ENCODE peak calls at places on chromosomes 2 and 18, in five cellular contexts. Q is mucosa of descending colon, R is psoas muscle, T is neural progenitor cell, C is bronchial epithelial cell. J is an unnamed sample.

GRCh38 chr18:73258375-73259087 is 390.7 kb upstream of the NETO1 start:
- DNase-seq in Q (no peak), R (no peak), T (no peak), C (no peak), J (no peak)

GRCh38 chr2:238334885-238335284 is 14.6 kb downstream of the TRAF3IP1 start:
- DNase-seq in Q (no peak), R (no peak), T (no peak), C (no peak), J (no peak)

GRCh38 chr18:23879544-23879943 is 135.0 kb upstream of the TTC39C start:
- DNase-seq in Q (no peak), R (no peak), T (no peak), C (no peak), J (no peak)

GRCh38 chr18:57533399-57533884 is 53.1 kb downstream of the FECH start:
- DNase-seq in Q (no peak), R (no peak), T (peak), C (no peak), J (no peak)

GRCh38 chr2:6011871-6012380 is 319.7 kb downstream of the SOX11 start:
- DNase-seq in Q (no peak), R (no peak), T (peak), C (no peak), J (no peak)

GRCh38 chr2:102975996-102976636 is 214.3 kb downstream of the TMEM182 start:
- DNase-seq in Q (peak), R (no peak), T (peak), C (peak), J (no peak)

GRCh38 chr18:56327171-56327885 is 311.1 kb downstream of the TXNL1 start:
- DNase-seq in Q (no peak), R (no peak), T (no peak), C (no peak), J (no peak)

GRCh38 chr2:151395509-151396374 is 14.0 kb upstream of the RIF1 start:
- DNase-seq in Q (no peak), R (no peak), T (no peak), C (no peak), J (no peak)

GRCh38 chr18:36931116-36931515 is 102.2 kb downstream of the KIAA1328 start:
- DNase-seq in Q (no peak), R (no peak), T (peak), C (no peak), J (no peak)

GRCh38 chr2:28956415-28956826 is 24.7 kb upstream of the TOGARAM2 start:
- DNase-seq in Q (peak), R (no peak), T (peak), C (no peak), J (no peak)

GRCh38 chr2:232949016-232949415 is 64.0 kb downstream of the NGEF start:
- DNase-seq in Q (no peak), R (no peak), T (peak), C (no peak), J (no peak)

GRCh38 chr2:133417410-133417809 is 150.9 kb downstream of the NCKAP5 start:
- DNase-seq in Q (no peak), R (no peak), T (peak), C (no peak), J (no peak)

GRCh38 chr2:20040489-20041172 is 10.8 kb downstream of the LAPTM4A start:
- DNase-seq in Q (no peak), R (no peak), T (no peak), C (peak), J (no peak)

GRCh38 chr2:120439637-120440384 is 93.9 kb downstream of the INHBB start:
- DNase-seq in Q (no peak), R (no peak), T (no peak), C (no peak), J (peak)

GRCh38 chr2:120670371-120670770 is 65.3 kb upstream of the GLI2 start:
- DNase-seq in Q (no peak), R (no peak), T (no peak), C (no peak), J (no peak)

GRCh38 chr2:10532631-10533101 is 84.5 kb upstream of the ODC1 start:
- DNase-seq in Q (no peak), R (no peak), T (no peak), C (no peak), J (no peak)

GRCh38 chr2:233083782-233084181 is 23.6 kb downstream of the INPP5D start:
- DNase-seq in Q (no peak), R (no peak), T (no peak), C (no peak), J (no peak)

GRCh38 chr2:241309684-241310117 is 5.8 kb downstream of the HDLBP start:
- DNase-seq in Q (no peak), R (no peak), T (no peak), C (peak), J (peak)

GRCh38 chr2:63734510-63734909 is 107.2 kb upstream of the UGP2 start:
- DNase-seq in Q (no peak), R (no peak), T (no peak), C (peak), J (no peak)

GRCh38 chr18:45164551-45164950 is 450.7 kb upstream of the SLC14A2 start:
- DNase-seq in Q (no peak), R (no peak), T (no peak), C (no peak), J (no peak)

GRCh38 chr2:179129574-179130238 is 79.8 kb upstream of the CCDC141 start:
- DNase-seq in Q (no peak), R (no peak), T (peak), C (peak), J (no peak)

GRCh38 chr18:36284671-36285295 is 12.7 kb upstream of the FHOD3 start:
- DNase-seq in Q (no peak), R (no peak), T (peak), C (peak), J (no peak)

GRCh38 chr2:675982-676646 is 1.1 kb downstream of the TMEM18 start:
- DNase-seq in Q (no peak), R (peak), T (peak), C (peak), J (no peak)

GRCh38 chr2:16861154-16861929 is 195.7 kb upstream of the CYRIA start:
- DNase-seq in Q (no peak), R (no peak), T (no peak), C (peak), J (peak)

GRCh38 chr18:70781860-70782453 is 493.1 kb downstream of the SOCS6 start:
- DNase-seq in Q (no peak), R (no peak), T (peak), C (peak), J (no peak)

GRCh38 chr2:16774091-16774490 is 108.5 kb upstream of the CYRIA start:
- DNase-seq in Q (no peak), R (no peak), T (no peak), C (peak), J (no peak)

GRCh38 chr2:164782323-164782722 is 59.3 kb downstream of the COBLL1 start:
- DNase-seq in Q (no peak), R (no peak), T (no peak), C (peak), J (no peak)

GRCh38 chr2:173238385-173238784 is 116.3 kb upstream of the CDCA7 start:
- DNase-seq in Q (no peak), R (no peak), T (no peak), C (no peak), J (no peak)

GRCh38 chr2:129866391-129866790 is 113.1 kb upstream of the RAB6C start:
- DNase-seq in Q (no peak), R (no peak), T (no peak), C (no peak), J (no peak)

GRCh38 chr2:69046221-69046662 is 33.3 kb downstream of the ANTXR1 start:
- DNase-seq in Q (no peak), R (no peak), T (no peak), C (peak), J (no peak)

GRCh38 chr18:63472380-63472779 is 4.4 kb upstream of the SERPINB5 start:
- DNase-seq in Q (no peak), R (no peak), T (no peak), C (peak), J (no peak)

GRCh38 chr18:48953096-48953706 is 2.4 kb upstream of the SMAD7 start:
- DNase-seq in Q (peak), R (no peak), T (no peak), C (no peak), J (no peak)

GRCh38 chr2:9494096-9494495 is 19.7 kb downstream of the IAH1 start:
- DNase-seq in Q (no peak), R (no peak), T (no peak), C (no peak), J (no peak)

GRCh38 chr2:71393216-71393615 is 60.1 kb upstream of the DYSF start:
- DNase-seq in Q (no peak), R (no peak), T (no peak), C (no peak), J (no peak)

GRCh38 chr2:190858817-190859216 is 21.8 kb upstream of the GLS start:
- DNase-seq in Q (no peak), R (no peak), T (no peak), C (no peak), J (no peak)

GRCh38 chr2:179344280-179344961 is 79.8 kb upstream of the SESTD1 start:
- DNase-seq in Q (no peak), R (no peak), T (no peak), C (peak), J (no peak)

GRCh38 chr2:127609818-127610217 is 36.1 kb upstream of the GPR17 start:
- DNase-seq in Q (no peak), R (no peak), T (no peak), C (no peak), J (peak)

GRCh38 chr18:23859466-23860352 is 154.8 kb upstream of the TTC39C start:
- DNase-seq in Q (no peak), R (no peak), T (no peak), C (no peak), J (no peak)

GRCh38 chr2:85160946-85161625 is 27.9 kb downstream of the TCF7L1 start:
- DNase-seq in Q (no peak), R (no peak), T (peak), C (no peak), J (no peak)

GRCh38 chr2:230412369-230412706 is 3.7 kb upstream of the SP100 start:
- DNase-seq in Q (no peak), R (no peak), T (no peak), C (no peak), J (peak)

DNA sequence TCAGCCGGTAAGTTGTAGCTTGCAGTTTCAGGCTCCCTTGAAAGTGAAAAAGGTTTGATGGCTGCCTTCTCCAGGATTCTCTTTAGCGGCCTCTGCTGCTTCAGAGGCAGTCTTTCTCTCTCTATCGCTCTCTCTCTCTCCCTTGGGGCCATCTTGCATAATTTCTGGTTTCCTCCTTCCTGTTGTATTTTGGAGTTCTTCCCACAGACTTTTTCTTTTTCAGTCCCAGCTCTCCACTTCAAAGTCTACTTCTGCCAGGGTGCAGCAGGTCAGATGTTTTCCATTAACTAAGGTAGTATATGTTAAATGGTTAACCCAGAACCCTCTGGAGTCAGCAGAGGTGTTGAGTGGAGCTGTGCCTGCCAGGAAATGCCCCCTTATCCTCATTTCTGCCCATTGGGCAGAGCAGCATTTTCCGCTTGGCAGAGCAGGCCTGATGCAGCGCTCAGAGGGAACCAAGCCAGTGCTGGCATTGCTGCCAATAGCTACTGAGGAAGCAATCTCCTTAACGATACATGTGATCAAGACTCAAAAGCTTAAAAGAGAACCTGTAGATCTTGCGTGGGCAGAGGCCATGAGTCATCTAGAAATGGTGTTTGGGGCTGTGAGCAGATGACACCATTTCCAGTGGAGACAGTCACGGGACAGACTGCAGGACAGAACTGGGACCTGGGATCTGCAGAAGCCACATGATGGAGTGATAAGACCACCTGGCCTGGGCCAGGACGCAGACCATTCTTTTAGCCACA is 20.8 kb downstream of the DBI start:
- DNase-seq in Q (peak), R (peak), T (no peak), C (peak), J (peak)
- TF ChIP-seq CTCF in Q (no peak), R (no peak), T (no peak), C (peak), J (no peak)

DNA sequence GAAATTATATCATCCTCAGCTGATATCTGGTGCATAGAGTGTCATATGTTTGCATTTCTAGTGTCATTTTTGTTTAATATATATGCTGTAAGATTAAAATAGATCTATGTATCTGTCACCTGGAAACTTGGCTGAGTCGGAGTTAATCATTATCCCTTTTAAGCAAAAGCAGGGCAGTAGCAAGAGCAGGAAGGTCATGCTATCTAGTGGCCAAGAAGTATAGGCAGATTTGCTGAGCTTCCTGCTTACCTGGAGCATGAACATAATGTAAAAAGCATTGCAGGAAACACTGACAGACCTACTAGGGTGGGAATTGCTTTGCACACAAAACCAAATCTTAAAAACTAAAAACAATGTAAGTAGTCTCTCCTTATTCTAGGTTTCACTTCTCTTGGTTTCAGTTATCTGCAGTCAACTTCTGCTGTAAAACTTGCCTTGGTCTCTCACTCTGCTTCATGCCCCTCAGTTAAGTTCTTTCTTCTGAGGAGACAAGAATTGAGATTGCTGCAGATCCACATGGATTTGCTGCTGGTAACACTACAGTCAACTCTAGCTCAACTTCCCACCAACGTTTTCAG is 295.3 kb downstream of the CDH7 start:
- DNase-seq in Q (no peak), R (no peak), T (no peak), C (peak), J (no peak)
- TF ChIP-seq CTCF in Q (no peak), R (no peak), T (no peak), C (no peak), J (no peak)

GRCh38 chr2:21228041-21228895 is 104.5 kb downstream of the TDRD15 start:
- DNase-seq in Q (peak), R (no peak), T (no peak), C (no peak), J (no peak)
- TF ChIP-seq CTCF in Q (no peak), R (no peak), T (no peak), C (no peak), J (no peak)

GRCh38 chr18:50055474-50055873 is 139.5 kb downstream of the MYO5B start:
- DNase-seq in Q (no peak), R (no peak), T (no peak), C (no peak), J (no peak)

GRCh38 chr18:50057009-50057408 is 137.9 kb downstream of the MYO5B start:
- DNase-seq in Q (no peak), R (no peak), T (no peak), C (peak), J (no peak)

GRCh38 chr18:50056185-50056584 is 138.8 kb downstream of the MYO5B start:
- DNase-seq in Q (no peak), R (no peak), T (no peak), C (no peak), J (no peak)

GRCh38 chr18:50053142-50053541 is 141.8 kb downstream of the MYO5B start:
- DNase-seq in Q (no peak), R (no peak), T (no peak), C (no peak), J (no peak)

GRCh38 chr18:50051288-50051687 is 143.7 kb downstream of the MYO5B start:
- DNase-seq in Q (no peak), R (no peak), T (peak), C (peak), J (no peak)
- TF ChIP-seq CTCF in Q (no peak), R (no peak), T (peak), C (peak), J (no peak)

GRCh38 chr2:119291588-119292167 is 68.0 kb downstream of the STEAP3 start:
- DNase-seq in Q (no peak), R (no peak), T (no peak), C (no peak), J (no peak)

GRCh38 chr2:119290859-119291587 is 67.4 kb downstream of the STEAP3 start:
- DNase-seq in Q (peak), R (peak), T (peak), C (peak), J (peak)

GRCh38 chr2:119293254-119293653 is 69.6 kb downstream of the STEAP3 start:
- DNase-seq in Q (no peak), R (no peak), T (no peak), C (peak), J (no peak)

GRCh38 chr2:119293900-119294299 is 70.3 kb downstream of the STEAP3 start:
- DNase-seq in Q (no peak), R (no peak), T (no peak), C (no peak), J (no peak)

GRCh38 chr2:119292226-119292625 is 68.6 kb downstream of the STEAP3 start:
- DNase-seq in Q (no peak), R (no peak), T (peak), C (peak), J (no peak)
- TF ChIP-seq CTCF in Q (no peak), R (no peak), T (peak), C (peak), J (no peak)

DNA sequence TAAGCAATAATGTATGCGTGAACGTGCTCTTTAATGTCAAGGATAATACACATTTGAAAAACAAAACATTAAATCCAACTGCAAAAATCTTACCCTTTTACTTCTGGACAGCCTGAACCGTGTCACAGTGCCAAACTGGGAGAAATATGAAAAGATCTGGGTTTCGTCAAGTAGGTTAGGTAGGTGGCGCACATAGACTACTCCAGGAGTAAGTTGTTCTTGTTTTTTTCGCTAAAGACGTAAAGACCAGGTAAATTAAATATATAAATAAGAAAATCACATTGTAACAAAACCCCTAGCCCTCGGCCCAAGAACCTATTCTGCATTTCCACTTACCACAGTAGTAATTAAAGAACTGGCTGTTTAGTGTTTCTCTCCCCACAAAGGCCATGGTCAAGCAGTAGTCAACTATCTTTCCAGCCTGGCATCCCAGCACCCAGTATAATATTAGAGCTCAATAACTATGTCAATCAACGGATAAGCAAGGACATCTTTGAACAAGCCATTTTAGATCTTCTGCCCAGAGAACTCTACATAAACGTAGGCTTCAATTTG is 1.1 kb downstream of the NIFK start:
- DNase-seq in Q (no peak), R (no peak), T (no peak), C (peak), J (no peak)
- TF ChIP-seq CTCF in Q (no peak), R (no peak), T (no peak), C (peak), J (no peak)

GRCh38 chr18:50424877-50425690 is 50.2 kb downstream of the SKA1 start:
- DNase-seq in Q (no peak), R (no peak), T (no peak), C (peak), J (no peak)

GRCh38 chr18:50428531-50429206 is 53.8 kb downstream of the SKA1 start:
- DNase-seq in Q (no peak), R (no peak), T (no peak), C (no peak), J (no peak)

GRCh38 chr18:50432915-50433314 is 58.1 kb downstream of the SKA1 start:
- DNase-seq in Q (no peak), R (no peak), T (no peak), C (no peak), J (no peak)

GRCh38 chr18:50427896-50428295 is 53.0 kb downstream of the SKA1 start:
- DNase-seq in Q (no peak), R (no peak), T (no peak), C (no peak), J (no peak)

GRCh38 chr18:50429207-50429948 is 54.5 kb downstream of the SKA1 start:
- DNase-seq in Q (no peak), R (no peak), T (peak), C (peak), J (no peak)
- TF ChIP-seq CTCF in Q (no peak), R (peak), T (peak), C (peak), J (peak)

DNA sequence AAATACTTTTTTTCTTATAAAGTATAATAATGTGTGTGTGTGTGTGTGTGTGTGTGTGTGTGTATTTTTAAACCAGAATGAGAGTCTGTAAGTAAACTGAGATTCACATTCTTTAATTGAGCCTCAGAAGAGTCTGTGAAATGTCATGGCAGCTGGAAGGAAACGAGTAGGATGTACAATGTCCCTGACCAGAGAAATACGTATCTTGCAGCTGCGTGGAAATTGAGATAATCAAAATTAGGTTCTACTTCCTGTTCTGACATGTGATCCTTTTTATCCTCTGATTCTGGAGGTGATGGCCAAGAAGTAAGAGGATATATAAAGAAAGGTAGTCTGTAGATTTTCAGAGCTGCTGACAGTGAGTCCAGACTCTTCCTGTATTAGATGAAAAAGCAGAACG is 50.0 kb downstream of the SH3RF3 start:
- DNase-seq in Q (no peak), R (no peak), T (no peak), C (no peak), J (no peak)
- TF ChIP-seq CTCF in Q (no peak), R (no peak), T (no peak), C (no peak), J (no peak)

DNA sequence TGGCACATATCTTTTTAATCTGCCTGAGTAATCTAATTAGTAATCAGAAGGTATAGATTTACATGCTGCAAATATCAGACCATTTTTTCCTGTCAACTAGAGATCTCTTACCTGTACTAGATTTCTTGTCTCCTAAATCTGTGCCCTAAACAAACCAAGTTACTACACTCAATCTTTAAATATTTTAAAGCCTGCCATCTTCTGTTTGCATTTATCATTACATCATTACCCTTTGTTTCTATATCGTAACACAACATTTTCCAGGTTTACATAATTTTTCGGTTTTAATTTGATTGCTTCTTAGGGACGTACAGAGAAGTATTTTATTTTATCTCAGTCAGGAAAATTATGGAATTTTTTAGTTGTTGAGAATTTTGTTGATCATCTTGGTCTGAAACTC is 25.7 kb downstream of the PSMA8 start:
- DNase-seq in Q (no peak), R (no peak), T (no peak), C (peak), J (no peak)
- TF ChIP-seq CTCF in Q (no peak), R (no peak), T (peak), C (no peak), J (peak)

J was measured in CD14-positive monocyte.